ENCODE peak calls at places on chromosome 2, in four cellular contexts. T is CD8-positive, alpha-beta memory T cell; E is Panc1; X is SJSA1. I is an unnamed sample. For H3K36me3, the result is how much of the 10 kb centered on the place peaks cover.

GRCh38 chr2:120108749-120109148 is 95.9 kb downstream of the EPB41L5 start:
- DNase-seq in T (no peak), E (no peak), X (no peak), I (no peak)

GRCh38 chr2:190119257-190119656 is 56.7 kb upstream of the MSTN start:
- DNase-seq in T (peak), E (no peak), X (no peak), I (no peak)

GRCh38 chr2:157830696-157831570 is 45.2 kb downstream of the ACVR1 start:
- DNase-seq in T (no peak), E (peak), X (peak), I (no peak)

GRCh38 chr2:216478151-216478550 is 20.5 kb upstream of the RPL37A start:
- DNase-seq in T (no peak), E (no peak), X (peak), I (no peak)

GRCh38 chr2:19525313-19525712 is 166.9 kb upstream of the OSR1 start:
- DNase-seq in T (no peak), E (no peak), X (no peak), I (no peak)

GRCh38 chr2:176668879-176669395 is 399.7 kb downstream of the MTX2 start:
- DNase-seq in T (no peak), E (no peak), X (no peak), I (no peak)

GRCh38 chr2:119006441-119006840 is 64.4 kb downstream of the MARCO start:
- DNase-seq in T (no peak), E (no peak), X (no peak), I (no peak)

GRCh38 chr2:180872256-180872655 is 108.1 kb upstream of the UBE2E3 start:
- DNase-seq in T (no peak), E (no peak), X (no peak), I (no peak)

GRCh38 chr2:54079331-54079730 is 36.1 kb upstream of the ACYP2 start:
- DNase-seq in T (no peak), E (no peak), X (no peak), I (no peak)

GRCh38 chr2:158729873-158730620 is 65.1 kb upstream of the DAPL1 start:
- DNase-seq in T (no peak), E (no peak), X (no peak), I (peak)

GRCh38 chr2:7358865-7359264 is 441.7 kb downstream of the RNF144A start:
- DNase-seq in T (no peak), E (no peak), X (no peak), I (no peak)

GRCh38 chr2:54519841-54520459 is 63.8 kb downstream of the SPTBN1 start:
- DNase-seq in T (no peak), E (no peak), X (no peak), I (no peak)

GRCh38 chr2:98663521-98664090 is 55.2 kb downstream of the UNC50 start:
- DNase-seq in T (no peak), E (no peak), X (no peak), I (no peak)

GRCh38 chr2:158194229-158194628 is 92.6 kb downstream of the UPP2 start:
- DNase-seq in T (no peak), E (no peak), X (no peak), I (no peak)

GRCh38 chr2:43464546-43464945 is 131.3 kb downstream of the THADA start:
- DNase-seq in T (no peak), E (no peak), X (peak), I (no peak)

GRCh38 chr2:67694464-67694863 is 297.3 kb downstream of the ETAA1 start:
- DNase-seq in T (no peak), E (no peak), X (no peak), I (no peak)

GRCh38 chr2:167294775-167295140 is 406.5 kb downstream of the XIRP2 start:
- DNase-seq in T (no peak), E (peak), X (peak), I (no peak)

GRCh38 chr2:188364033-188364432 is 72.4 kb downstream of the GULP1 start:
- DNase-seq in T (no peak), E (no peak), X (no peak), I (no peak)

GRCh38 chr2:63049291-63050185 is 1.1 kb upstream of the OTX1 start:
- DNase-seq in T (no peak), E (no peak), X (peak), I (peak)

GRCh38 chr2:147320148-147320547 is 524.7 kb upstream of the ACVR2A start:
- DNase-seq in T (no peak), E (no peak), X (no peak), I (no peak)

GRCh38 chr2:70557171-70557838 is 3.7 kb upstream of the TGFA start:
- DNase-seq in T (no peak), E (no peak), X (no peak), I (peak)

GRCh38 chr2:225841314-225841713 is 441.8 kb downstream of the NYAP2 start:
- DNase-seq in T (no peak), E (no peak), X (no peak), I (no peak)

GRCh38 chr2:150538582-150539236 is 51.2 kb upstream of the RND3 start:
- DNase-seq in T (no peak), E (no peak), X (no peak), I (no peak)

GRCh38 chr2:10575566-10576300 is 114.0 kb downstream of the NOL10 start:
- DNase-seq in T (no peak), E (peak), X (peak), I (no peak)

GRCh38 chr2:3553946-3554345 is 4.2 kb downstream of the RNASEH1 start:
- DNase-seq in T (no peak), E (no peak), X (no peak), I (no peak)
- H3K36me3 ChIP-seq in T (half or more), E (under half), X (half or more), I (half or more)

DNA sequence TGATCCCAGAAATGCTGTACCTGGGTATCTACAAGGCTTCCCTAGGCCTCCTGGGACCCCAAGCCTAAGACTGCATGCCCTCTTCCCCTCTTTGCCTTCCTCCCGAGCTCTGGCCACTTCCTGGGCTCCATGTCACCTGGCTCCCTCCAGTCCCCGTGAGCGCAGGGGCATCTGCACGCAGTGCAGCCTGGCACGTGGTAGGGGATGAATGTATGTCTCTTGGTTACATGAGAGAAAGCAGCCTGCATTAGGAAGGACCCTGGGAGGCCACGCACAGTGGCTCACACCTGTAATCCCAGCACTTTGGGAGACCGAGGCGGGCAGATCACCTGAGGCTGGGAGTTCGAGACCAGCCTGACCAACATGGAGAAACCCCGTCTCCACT is 15.8 kb downstream of the PASK start:
- DNase-seq in T (no peak), E (no peak), X (no peak), I (no peak)
- H3K36me3 ChIP-seq in T (under half), E (under half), X (half or more), I (half or more)

GRCh38 chr2:17763641-17764333 is 9.8 kb downstream of the GEN1 start:
- DNase-seq in T (no peak), E (no peak), X (no peak), I (no peak)

GRCh38 chr2:17765423-17765822 is 11.5 kb downstream of the GEN1 start:
- DNase-seq in T (no peak), E (no peak), X (no peak), I (no peak)

GRCh38 chr2:17758123-17758522 is 4.2 kb downstream of the GEN1 start:
- DNase-seq in T (no peak), E (no peak), X (no peak), I (no peak)

GRCh38 chr2:17759805-17760204 is 5.9 kb downstream of the GEN1 start:
- DNase-seq in T (no peak), E (no peak), X (no peak), I (no peak)

GRCh38 chr2:17762457-17762856 is 8.5 kb downstream of the GEN1 start:
- DNase-seq in T (no peak), E (no peak), X (no peak), I (no peak)
- H3K36me3 ChIP-seq in T (under half), E (under half), X (half or more), I (half or more)

GRCh38 chr2:85864654-85865053 is 24.1 kb downstream of the ST3GAL5 start:
- DNase-seq in T (no peak), E (no peak), X (no peak), I (no peak)

GRCh38 chr2:85862426-85862825 is 26.4 kb downstream of the ST3GAL5 start:
- DNase-seq in T (peak), E (no peak), X (no peak), I (no peak)

GRCh38 chr2:85858841-85859240 is 29.9 kb downstream of the ST3GAL5 start:
- DNase-seq in T (no peak), E (no peak), X (no peak), I (no peak)

GRCh38 chr2:85861650-85862049 is 27.1 kb downstream of the ST3GAL5 start:
- DNase-seq in T (no peak), E (no peak), X (no peak), I (no peak)

GRCh38 chr2:85861180-85861579 is 27.6 kb downstream of the ST3GAL5 start:
- DNase-seq in T (no peak), E (no peak), X (no peak), I (no peak)
- H3K36me3 ChIP-seq in T (under half), E (under half), X (half or more), I (under half)

GRCh38 chr2:121368155-121368554 is 83.2 kb upstream of the TFCP2L1 start:
- DNase-seq in T (no peak), E (no peak), X (no peak), I (no peak)
- H3K36me3 ChIP-seq in T (under half), E (under half), X (under half), I (under half)

DNA sequence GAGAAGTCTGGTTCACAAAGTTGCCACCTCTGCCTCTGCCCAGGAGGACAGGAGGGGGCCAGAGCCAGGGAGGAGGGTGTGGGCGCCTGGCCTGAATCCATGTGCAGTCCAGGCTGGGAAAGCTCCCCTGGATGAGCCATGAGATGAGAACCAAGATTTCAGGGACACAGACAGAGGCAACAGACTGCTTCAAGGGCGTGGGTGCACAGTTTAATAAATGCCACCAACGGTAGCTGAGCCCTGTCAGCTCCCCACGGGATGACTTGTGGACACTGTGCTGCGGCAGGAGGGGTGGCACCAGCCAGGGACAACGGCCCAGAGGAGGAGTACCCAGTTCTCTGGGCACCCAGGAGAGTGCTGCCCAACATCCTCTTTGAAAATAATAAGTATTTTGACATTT is 15.2 kb downstream of the CAPG start:
- DNase-seq in T (no peak), E (no peak), X (no peak), I (no peak)
- H3K36me3 ChIP-seq in T (under half), E (under half), X (under half), I (under half)

GRCh38 chr2:61877571-61878245 is 10.7 kb downstream of the CCT4 start:
- DNase-seq in T (no peak), E (no peak), X (no peak), I (no peak)

GRCh38 chr2:61876400-61876799 is 12.1 kb downstream of the CCT4 start:
- DNase-seq in T (no peak), E (no peak), X (no peak), I (no peak)

GRCh38 chr2:61882850-61883249 is 5.6 kb downstream of the CCT4 start:
- DNase-seq in T (no peak), E (no peak), X (no peak), I (no peak)

GRCh38 chr2:61878756-61879155 is 9.7 kb downstream of the CCT4 start:
- DNase-seq in T (no peak), E (no peak), X (no peak), I (no peak)
- H3K36me3 ChIP-seq in T (half or more), E (half or more), X (half or more), I (half or more)

GRCh38 chr2:186641132-186641806 is 51.4 kb downstream of the ITGAV start:
- DNase-seq in T (no peak), E (no peak), X (peak), I (no peak)
- H3K36me3 ChIP-seq in T (under half), E (under half), X (half or more), I (under half)

GRCh38 chr2:24827321-24828261 is 34.4 kb downstream of the CENPO start:
- DNase-seq in T (peak), E (peak), X (peak), I (peak)
- H3K36me3 ChIP-seq in T (under half), E (under half), X (under half), I (half or more)

I was measured in WERI-Rb-1.